ENCODE peak calls at places on chromosome 20, in four cellular contexts. V is IMR-90, P is endothelial cell of umbilical vein, N is GM12878. O is an unnamed sample.

GRCh38 chr20:38149880-38150594 is 15.0 kb downstream of the TGM2 start:
- DNase-seq in V (no peak), P (no peak), N (no peak), O (no peak)

GRCh38 chr20:9422335-9422734 is 92.1 kb upstream of the LAMP5 start:
- DNase-seq in V (peak; percentile 20), P (no peak), N (no peak), O (no peak)

GRCh38 chr20:13119583-13119982 is 101.5 kb upstream of the ISM1 start:
- DNase-seq in V (peak; percentile 57), P (peak; percentile 64), N (no peak), O (peak; percentile 39)

GRCh38 chr20:5570031-5570430 is 180.2 kb upstream of the SHLD1 start:
- DNase-seq in V (no peak), P (no peak), N (no peak), O (no peak)

GRCh38 chr20:58985656-58986055 is 4.6 kb downstream of the NELFCD start:
- DNase-seq in V (no peak), P (no peak), N (no peak), O (no peak)

GRCh38 chr20:41989039-41989679 is 371.0 kb upstream of the CHD6 start:
- DNase-seq in V (no peak), P (no peak), N (no peak), O (no peak)

GRCh38 chr20:51966296-51966971 is 164.1 kb upstream of the SALL4 start:
- DNase-seq in V (peak; percentile 63), P (peak; percentile 77), N (no peak), O (peak; percentile 15)

GRCh38 chr20:41234546-41234945 is 83.0 kb downstream of the ZHX3 start:
- DNase-seq in V (no peak), P (no peak), N (no peak), O (no peak)

GRCh38 chr20:31721408-31722332 is 998 bp downstream of the BCL2L1 start:
- DNase-seq in V (no peak), P (peak; percentile 31), N (no peak), O (no peak)

GRCh38 chr20:17210983-17211382 is 15.9 kb upstream of the PCSK2 start:
- DNase-seq in V (no peak), P (no peak), N (no peak), O (no peak)

GRCh38 chr20:37565134-37565811 is 37.6 kb upstream of the BLCAP start:
- DNase-seq in V (no peak), P (no peak), N (no peak), O (no peak)

GRCh38 chr20:33697129-33697528 is 10.9 kb upstream of the E2F1 start:
- DNase-seq in V (peak; percentile 44), P (no peak), N (no peak), O (no peak)

GRCh38 chr20:20824924-20825584 is 112.6 kb upstream of the RALGAPA2 start:
- DNase-seq in V (peak; percentile 2), P (peak; percentile 64), N (peak; percentile 11), O (peak; percentile 46)
- TF ChIP-seq FOS in V (no peak), P (no peak), N (no peak), O (no peak)

DNA sequence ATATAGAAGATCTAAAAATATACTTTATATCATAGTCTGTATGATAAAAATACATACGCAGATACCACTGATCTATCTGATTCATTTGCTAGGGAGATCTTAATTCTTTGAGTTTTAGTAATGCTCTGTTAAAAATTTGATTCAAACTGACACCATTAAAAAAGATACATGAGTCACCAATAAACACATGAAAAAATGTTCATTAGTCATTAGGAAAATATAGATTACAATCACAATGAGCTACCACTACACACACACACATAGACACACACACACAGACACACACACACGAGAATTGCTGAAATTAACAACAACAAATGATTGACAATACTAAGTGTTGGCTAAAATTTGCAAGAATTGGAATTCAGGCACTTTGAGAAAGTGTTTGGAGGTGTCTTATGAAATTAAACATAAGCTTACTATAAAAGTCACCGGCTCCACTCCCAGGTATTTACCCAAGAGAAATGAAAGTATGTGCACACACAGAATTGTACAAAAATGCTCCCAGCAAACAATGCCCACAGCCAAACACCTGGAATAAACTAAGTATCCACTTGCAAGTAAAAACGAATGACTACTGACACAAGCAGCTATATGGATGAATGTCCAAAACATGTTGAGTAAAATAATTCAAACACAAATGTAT is 117.7 kb upstream of the GGTLC1 start:
- DNase-seq in V (no peak), P (peak; percentile 61), N (no peak), O (no peak)
- TF ChIP-seq FOS in V (no peak), P (peak; percentile 82), N (no peak), O (no peak)

GRCh38 chr20:11496382-11496781 is 421.3 kb upstream of the BTBD3 start:
- DNase-seq in V (peak; percentile 15), P (no peak), N (no peak), O (no peak)

GRCh38 chr20:11497543-11497942 is 420.1 kb upstream of the BTBD3 start:
- DNase-seq in V (no peak), P (no peak), N (no peak), O (no peak)

GRCh38 chr20:11502668-11503067 is 415.0 kb upstream of the BTBD3 start:
- DNase-seq in V (no peak), P (no peak), N (no peak), O (no peak)

GRCh38 chr20:11499235-11499634 is 418.5 kb upstream of the BTBD3 start:
- DNase-seq in V (no peak), P (no peak), N (no peak), O (no peak)

GRCh38 chr20:11502051-11502450 is 415.6 kb upstream of the BTBD3 start:
- DNase-seq in V (peak; percentile 13), P (no peak), N (no peak), O (no peak)
- TF ChIP-seq FOS in V (no peak), P (no peak), N (no peak), O (no peak)

GRCh38 chr20:25031241-25031640 is 26.7 kb downstream of the ACSS1 start:
- DNase-seq in V (no peak), P (no peak), N (no peak), O (no peak)

GRCh38 chr20:25033941-25034335 is 24.0 kb downstream of the ACSS1 start:
- DNase-seq in V (no peak), P (no peak), N (no peak), O (no peak)

GRCh38 chr20:25032478-25033183 is 25.3 kb downstream of the ACSS1 start:
- DNase-seq in V (no peak), P (no peak), N (no peak), O (no peak)

GRCh38 chr20:25032065-25032477 is 25.9 kb downstream of the ACSS1 start:
- DNase-seq in V (no peak), P (no peak), N (no peak), O (peak; percentile 48)

DNA sequence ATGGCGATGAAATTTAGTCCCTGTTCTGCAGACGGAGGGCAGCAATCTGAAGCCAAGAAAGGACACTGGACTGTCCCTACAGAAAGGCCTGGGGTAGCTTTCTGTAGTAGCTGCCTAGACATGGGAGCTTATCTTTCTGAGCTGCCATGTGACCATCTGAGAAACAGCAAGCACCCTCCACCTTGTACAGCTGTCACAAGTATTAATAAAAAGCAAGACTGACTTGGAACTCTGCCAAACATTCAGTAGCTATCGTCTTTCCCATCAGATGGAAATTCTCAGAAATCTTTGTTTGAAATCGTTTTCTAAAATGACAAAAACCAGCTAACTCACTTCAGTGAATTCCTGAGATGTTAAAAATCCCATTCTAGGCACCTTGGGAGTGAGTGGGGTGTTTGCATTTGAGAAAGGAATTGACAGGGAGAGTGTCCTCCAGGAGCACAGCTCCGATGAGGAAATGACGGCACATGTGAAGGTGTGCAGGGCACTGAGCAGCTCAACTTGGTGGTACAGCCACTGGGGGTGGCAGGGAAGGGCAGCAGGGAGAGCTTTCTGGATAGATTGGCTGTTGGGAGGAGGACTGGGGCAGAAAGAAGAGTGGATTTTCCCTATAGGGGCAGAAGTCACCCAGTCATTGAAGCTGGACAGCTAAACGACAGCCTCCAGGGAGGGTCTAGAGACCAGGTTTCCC is 24.5 kb downstream of the ACSS1 start:
- DNase-seq in V (no peak), P (peak; percentile 21), N (no peak), O (no peak)
- TF ChIP-seq FOS in V (no peak), P (no peak), N (no peak), O (no peak)

DNA sequence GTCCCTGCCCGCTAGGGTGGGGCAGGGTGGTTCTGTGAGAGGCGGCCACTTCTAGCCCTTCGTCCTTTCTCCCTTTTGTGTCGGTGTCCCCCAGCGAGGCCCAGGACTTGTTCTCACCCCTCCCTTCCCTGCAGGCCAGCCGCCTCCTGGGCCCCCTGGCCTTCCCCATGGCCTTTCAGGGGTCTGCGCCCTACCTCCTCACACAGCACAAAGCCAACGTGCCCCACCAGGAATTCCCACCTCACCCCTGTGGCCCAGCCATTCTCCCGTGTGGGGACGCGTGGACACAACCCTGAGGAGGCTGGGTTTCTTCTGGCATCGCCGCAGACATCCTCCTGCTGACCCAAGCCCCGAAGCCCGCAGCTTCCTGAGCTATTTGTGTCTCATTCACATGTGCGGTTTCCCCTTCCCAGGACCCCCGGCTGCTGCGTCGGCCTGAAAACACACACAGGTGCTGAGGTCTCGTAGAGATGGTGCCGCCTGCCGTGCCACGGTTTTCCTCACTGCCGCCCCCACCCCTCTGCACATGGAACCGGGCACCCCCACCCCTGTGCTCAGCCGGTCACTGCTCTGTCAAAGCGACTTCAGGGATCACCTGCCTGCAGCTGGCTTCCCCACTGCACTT is 375.8 kb downstream of the CDH4 start:
- DNase-seq in V (no peak), P (no peak), N (no peak), O (no peak)
- TF ChIP-seq FOS in V (no peak), P (no peak), N (no peak), O (no peak)

GRCh38 chr20:46772901-46773300 is 63.5 kb downstream of the SLC2A10 start:
- DNase-seq in V (no peak), P (no peak), N (no peak), O (peak; percentile 38)
- TF ChIP-seq FOS in V (no peak), P (no peak), N (no peak), O (no peak)

GRCh38 chr20:11368537-11368936 is 549.2 kb upstream of the BTBD3 start:
- DNase-seq in V (no peak), P (no peak), N (no peak), O (no peak)

GRCh38 chr20:11362450-11362849 is 555.2 kb upstream of the BTBD3 start:
- DNase-seq in V (no peak), P (no peak), N (no peak), O (no peak)

GRCh38 chr20:11364736-11365135 is 553.0 kb upstream of the BTBD3 start:
- DNase-seq in V (no peak), P (no peak), N (no peak), O (no peak)

GRCh38 chr20:11368965-11369711 is 548.6 kb upstream of the BTBD3 start:
- DNase-seq in V (no peak), P (no peak), N (no peak), O (no peak)

DNA sequence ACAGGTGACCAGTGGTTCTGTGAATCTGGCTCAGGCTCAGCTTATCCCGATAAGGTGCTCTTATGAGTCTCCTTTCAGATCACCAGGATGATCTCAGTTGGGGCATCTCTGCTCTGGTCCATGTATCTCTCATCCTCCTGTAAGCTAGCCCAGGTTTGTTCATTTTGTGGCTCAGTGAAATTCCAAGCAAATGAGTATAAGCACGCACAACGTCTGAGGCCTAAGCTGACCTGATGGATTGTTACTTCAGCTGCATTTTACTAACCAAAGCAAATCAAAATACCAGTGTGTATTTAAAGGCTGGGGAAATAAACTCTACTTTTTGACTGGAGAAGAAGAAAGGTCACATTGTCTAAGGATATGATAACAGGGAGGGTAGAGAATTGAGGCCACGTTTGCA is 551.0 kb upstream of the BTBD3 start:
- DNase-seq in V (peak; percentile 96), P (no peak), N (no peak), O (no peak)
- TF ChIP-seq FOS in V (no peak), P (no peak), N (no peak), O (no peak)

GRCh38 chr20:48794360-48794759 is 33.4 kb downstream of the PREX1 start:
- DNase-seq in V (no peak), P (no peak), N (no peak), O (no peak)
- TF ChIP-seq FOS in V (no peak), P (no peak), N (no peak), O (no peak)

O was measured in K562.